ENCODE peak calls at places on chromosomes 6 and 20, in six cellular contexts. J is left ventricle myocardium inferior, F is hepatocyte, K is cardiac muscle cell, V is mammary epithelial cell, T is GM23248. Y is an unnamed sample. For H3K4me1, the result is how much of the 10 kb centered on the place peaks cover.

GRCh38 chr6:29743568-29743967 is 20.3 kb downstream of the HLA-F start:
- DNase-seq in J (no peak), T (no peak), V (no peak), F (no peak), K (no peak), Y (peak)

GRCh38 chr6:110422444-110422822 is 7.1 kb upstream of the DDO start:
- DNase-seq in K (peak), J (no peak), T (no peak), V (no peak), F (no peak), Y (no peak)

GRCh38 chr6:18997375-18997826 is 610.3 kb downstream of the RNF144B start:
- DNase-seq in J (no peak), K (peak), F (peak), V (peak), T (peak), Y (no peak)

GRCh38 chr20:13105071-13105470 is 96.3 kb downstream of the SPTLC3 start:
- DNase-seq in K (no peak), V (peak), F (no peak), T (no peak), J (no peak), Y (no peak)

GRCh38 chr6:28606424-28607391 is 81.0 kb downstream of the GPX5 start:
- DNase-seq in T (peak), J (no peak), K (peak), V (peak), F (peak), Y (no peak)

GRCh38 chr6:145086197-145086596 is 649.1 kb downstream of the EPM2A start:
- DNase-seq in K (peak), V (peak), T (peak), F (no peak), J (no peak), Y (no peak)

GRCh38 chr6:131377112-131377511 is 195.9 kb upstream of the ARG1 start:
- DNase-seq in F (no peak), K (no peak), V (no peak), J (no peak), T (no peak), Y (no peak)

GRCh38 chr6:116332096-116332495 is 38.7 kb upstream of the DSE start:
- DNase-seq in V (no peak), F (no peak), T (no peak), K (no peak), J (no peak), Y (no peak)

GRCh38 chr6:110938176-110938575 is 20.3 kb upstream of the GTF3C6 start:
- DNase-seq in T (peak), V (peak), K (no peak), F (no peak), J (no peak), Y (no peak)

GRCh38 chr6:18263561-18264337 is 581 bp downstream of the DEK start:
- DNase-seq in J (peak), V (peak), T (peak), F (peak), K (peak), Y (peak)

GRCh38 chr6:106724848-106725247 is 95.5 kb downstream of the QRSL1 start:
- DNase-seq in J (no peak), F (no peak), K (no peak), T (no peak), V (peak), Y (no peak)

GRCh38 chr6:169833258-169833794 is 81.9 kb downstream of the ERMARD start:
- DNase-seq in F (no peak), K (peak), V (peak), T (peak), J (no peak), Y (no peak)

GRCh38 chr6:32462609-32463008 is 22.9 kb downstream of the HLA-DRA start:
- DNase-seq in V (peak), F (peak), T (no peak), K (no peak), J (no peak), Y (no peak)

GRCh38 chr6:65461121-65461520 is 245.9 kb downstream of the EYS start:
- DNase-seq in K (no peak), F (peak), V (no peak), T (no peak), J (no peak), Y (no peak)

GRCh38 chr6:137236581-137237355 is 17.6 kb upstream of the IFNGR1 start:
- DNase-seq in V (no peak), F (no peak), K (no peak), T (no peak), J (no peak), Y (no peak)

GRCh38 chr6:35024601-35025054 is 116.5 kb downstream of the TCP11 start:
- DNase-seq in F (peak), V (peak), J (peak), K (peak), T (peak), Y (peak)

GRCh38 chr6:157198425-157199279 is 124.7 kb downstream of the TMEM242 start:
- DNase-seq in V (peak), K (peak), T (peak), F (peak), J (peak), Y (peak)

GRCh38 chr20:4898845-4899244 is 102.5 kb downstream of the SLC23A2 start:
- DNase-seq in T (no peak), F (no peak), J (no peak), V (no peak), K (no peak), Y (peak)
- H3K4me1 ChIP-seq in T (under half), F (under half), J (under half), V (under half), K (under half), Y (half or more)

GRCh38 chr6:168033791-168034190 is 36.3 kb downstream of the KIF25 start:
- DNase-seq in J (no peak), V (no peak), K (no peak), T (no peak), F (no peak), Y (peak)

GRCh38 chr6:168030881-168031280 is 33.4 kb downstream of the KIF25 start:
- DNase-seq in V (no peak), J (no peak), F (no peak), T (no peak), K (no peak), Y (no peak)

GRCh38 chr6:168031411-168032382 is 34.2 kb downstream of the KIF25 start:
- DNase-seq in T (peak), V (no peak), J (peak), K (peak), F (no peak), Y (no peak)

GRCh38 chr6:168030218-168030693 is 32.8 kb downstream of the KIF25 start:
- DNase-seq in J (no peak), V (no peak), T (no peak), K (no peak), F (no peak), Y (no peak)

GRCh38 chr6:168032383-168032760 is 34.9 kb downstream of the KIF25 start:
- DNase-seq in V (peak), K (peak), T (peak), J (no peak), F (peak), Y (no peak)
- H3K27ac ChIP-seq in V (no peak), K (no peak), T (peak), J (peak), F (peak), Y (peak)

DNA sequence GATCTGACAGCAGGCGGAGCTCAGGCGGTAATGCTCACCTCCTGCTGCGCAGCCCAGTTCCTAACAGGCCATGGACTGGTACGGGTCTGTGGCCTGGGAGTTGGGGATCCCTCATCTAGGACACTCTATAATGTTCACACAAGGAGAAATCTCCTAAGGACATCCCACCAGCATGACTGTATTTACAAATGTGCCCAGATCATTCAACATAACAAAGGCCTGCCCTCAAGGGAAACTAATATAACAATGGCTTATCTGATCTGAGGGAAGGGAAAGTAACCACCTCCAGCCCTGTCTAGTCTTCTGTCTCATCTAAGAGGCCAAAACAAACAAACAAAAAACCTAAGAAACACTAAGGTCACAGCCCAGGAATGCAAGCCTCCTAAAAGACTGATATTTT is 232.8 kb downstream of the RNGTT start:
- DNase-seq in T (peak), V (peak), F (no peak), K (peak), J (no peak), Y (no peak)
- H3K4me3 ChIP-seq in T (no peak), V (no peak), F (no peak), K (no peak), J (no peak), Y (no peak)

GRCh38 chr20:25313608-25314007 is 65.7 kb downstream of the PYGB start:
- DNase-seq in V (no peak), T (no peak), K (no peak), J (no peak), F (no peak), Y (no peak)
- H3K4me1 ChIP-seq in V (under half), T (under half), K (under half), J (under half), F (under half), Y (under half)

DNA sequence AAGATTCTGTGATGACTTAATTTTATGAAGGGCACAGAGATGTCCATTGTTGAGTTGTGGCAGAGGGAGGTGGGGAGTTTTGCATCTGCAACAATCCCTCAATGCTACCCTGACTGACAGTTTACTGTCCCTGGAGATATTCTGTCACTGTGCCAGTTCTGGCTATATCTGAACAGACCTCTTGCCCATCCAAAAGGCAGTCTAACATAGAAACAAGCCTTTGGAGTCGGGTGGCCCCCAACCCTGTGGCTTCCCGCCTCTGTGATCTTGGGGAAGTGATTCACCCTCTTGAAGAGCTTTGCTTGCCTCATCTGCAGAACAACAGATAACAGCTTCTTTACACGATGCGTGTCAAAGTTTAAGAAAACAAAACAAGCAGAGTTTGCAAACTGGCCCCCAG is 3.8 kb upstream of the E2F1 start:
- DNase-seq in V (no peak), J (no peak), F (peak), T (peak), K (peak), Y (peak)
- H3K27ac ChIP-seq in V (no peak), J (no peak), F (peak), T (no peak), K (no peak), Y (no peak)

GRCh38 chr20:25525295-25525694 is 60.0 kb downstream of the NINL start:
- DNase-seq in J (no peak), K (no peak), F (no peak), T (no peak), V (no peak), Y (no peak)
- H3K4me3 ChIP-seq in J (no peak), K (no peak), F (no peak), T (no peak), V (no peak), Y (no peak)

GRCh38 chr6:38141716-38142115 is 322.2 kb downstream of the ZFAND3 start:
- DNase-seq in K (no peak), J (no peak), V (no peak), T (no peak), F (no peak), Y (no peak)
- H3K4me1 ChIP-seq in K (under half), J (under half), V (under half), T (under half), F (under half), Y (under half)

GRCh38 chr6:11428351-11428750 is 109.2 kb upstream of the TMEM170B start:
- DNase-seq in F (no peak), J (no peak), K (no peak), T (peak), V (no peak), Y (no peak)

GRCh38 chr6:11427091-11427739 is 110.3 kb upstream of the TMEM170B start:
- DNase-seq in V (no peak), J (no peak), F (no peak), K (no peak), T (no peak), Y (no peak)

GRCh38 chr6:11426571-11426970 is 111.0 kb upstream of the TMEM170B start:
- DNase-seq in T (no peak), J (no peak), F (no peak), K (no peak), V (no peak), Y (no peak)

GRCh38 chr6:11428895-11429294 is 108.7 kb upstream of the TMEM170B start:
- DNase-seq in V (no peak), T (peak), J (no peak), K (peak), F (peak), Y (no peak)

DNA sequence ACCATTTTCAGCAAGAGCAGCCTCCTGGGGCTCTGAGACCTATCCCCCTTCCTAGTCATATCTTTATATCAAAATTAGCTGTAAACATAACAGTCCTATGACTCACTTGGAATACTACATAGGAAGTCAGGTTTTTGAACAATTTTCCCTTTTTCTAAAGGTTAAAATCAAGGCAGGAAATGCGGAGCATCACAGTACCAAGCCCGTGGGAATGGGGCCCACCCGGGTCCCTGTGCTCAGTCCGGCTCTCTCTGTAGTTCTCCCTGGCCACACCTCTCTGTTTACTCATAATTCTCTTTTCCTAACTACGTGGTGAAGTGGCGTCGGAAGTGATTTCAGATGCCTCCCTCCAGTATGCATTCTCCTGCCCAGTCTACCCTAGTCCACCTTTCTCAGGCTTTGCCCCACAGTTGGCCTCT is 109.7 kb upstream of the TMEM170B start:
- DNase-seq in F (no peak), V (no peak), J (no peak), T (peak), K (no peak), Y (no peak)
- H3K27ac ChIP-seq in F (peak), V (no peak), J (peak), T (no peak), K (no peak), Y (peak)

DNA sequence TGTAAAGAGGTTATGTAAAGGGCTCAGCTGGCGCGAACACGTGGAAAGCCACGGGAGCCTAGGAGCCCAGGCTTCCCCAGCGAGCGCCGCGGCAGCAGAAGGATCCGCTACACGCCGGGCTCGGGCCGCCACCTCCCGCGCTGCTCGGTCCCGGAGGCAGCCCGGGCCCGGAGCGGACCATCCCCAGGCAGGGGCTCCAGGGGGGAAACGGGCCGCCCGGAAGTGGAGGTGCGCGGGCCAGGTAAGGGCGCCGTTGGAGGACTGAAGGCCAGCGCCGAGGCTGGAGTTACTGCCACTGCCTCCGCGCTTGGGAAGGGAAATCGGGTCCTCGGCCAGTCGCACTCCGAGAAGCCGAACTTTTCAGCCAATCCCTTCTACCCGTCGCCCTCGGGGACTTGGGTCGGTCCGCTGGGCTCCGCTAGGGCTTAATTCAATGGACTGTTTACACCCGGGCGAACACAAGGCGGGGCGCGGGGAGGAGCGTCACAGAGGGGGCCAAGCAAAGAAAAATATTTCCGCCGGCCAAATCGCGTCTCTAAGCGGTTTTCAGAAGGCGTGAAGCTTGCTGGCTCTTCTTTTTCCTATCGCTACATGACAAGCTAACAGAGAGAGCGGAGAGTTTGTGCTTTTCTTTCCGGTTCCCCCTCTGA is 433 bp downstream of the STK35 start:
- DNase-seq in F (peak), V (peak), J (peak), K (peak), T (peak), Y (peak)
- H3K4me3 ChIP-seq in F (peak), V (peak), J (peak), K (peak), T (peak), Y (peak)